ENCODE peak calls at places on chromosomes 1 and 21, in seven cellular contexts. A, Q, M, N, Z, S and L are unnamed samples.
A peak's percentile ranks its signal among the peaks of the same experiment; 100 is the strongest.

GRCh38 chr1:57550092-57550491 is 126.2 kb upstream of the DAB1 start:
- DNase-seq in A (no peak), Q (no peak), M (no peak), N (no peak), Z (no peak), S (peak; percentile 47), L (no peak)

GRCh38 chr1:17089496-17089895 is 29.8 kb downstream of the PADI2 start:
- DNase-seq in A (no peak), Q (no peak), M (no peak), N (no peak), Z (no peak), S (no peak), L (no peak)

GRCh38 chr21:41767606-41768370 is 936 bp upstream of the RIPK4 start:
- DNase-seq in A (peak; percentile 63), Q (peak; percentile 58), M (no peak), N (peak; percentile 69), Z (no peak), S (peak; percentile 92), L (peak; percentile 79)

GRCh38 chr1:205346956-205347574 is 9.7 kb downstream of the KLHDC8A start:
- DNase-seq in A (no peak), Q (no peak), M (no peak), N (peak; percentile 26), Z (no peak), S (peak; percentile 83), L (no peak)

GRCh38 chr1:71490432-71490831 is 409.6 kb upstream of the ZRANB2 start:
- DNase-seq in A (no peak), Q (no peak), M (peak; percentile 62), N (peak; percentile 55), Z (no peak), S (peak; percentile 19), L (no peak)

GRCh38 chr21:21084179-21084578 is 86.0 kb downstream of the NCAM2 start:
- DNase-seq in A (no peak), Q (no peak), M (peak; percentile 48), N (no peak), Z (no peak), S (no peak), L (no peak)

GRCh38 chr1:52727114-52727586 is 897 bp downstream of the ZYG11B start:
- DNase-seq in A (no peak), Q (no peak), M (no peak), N (peak; percentile 58), Z (no peak), S (no peak), L (peak; percentile 63)

GRCh38 chr1:226308166-226308722 is 720 bp downstream of the LIN9 start:
- DNase-seq in A (no peak), Q (no peak), M (no peak), N (no peak), Z (no peak), S (no peak), L (no peak)

GRCh38 chr1:64320899-64321624 is 117.6 kb downstream of the UBE2U start:
- DNase-seq in A (no peak), Q (no peak), M (no peak), N (no peak), Z (no peak), S (no peak), L (no peak)

GRCh38 chr1:216710042-216710441 is 13.2 kb downstream of the ESRRG start:
- DNase-seq in A (no peak), Q (no peak), M (no peak), N (no peak), Z (no peak), S (no peak), L (no peak)

GRCh38 chr1:87916965-87917364 is 588.3 kb downstream of the LMO4 start:
- DNase-seq in A (no peak), Q (no peak), M (peak; percentile 3), N (peak; percentile 38), Z (no peak), S (peak; percentile 74), L (no peak)

GRCh38 chr1:145690587-145691558 is 16.3 kb downstream of the PDZK1 start:
- DNase-seq in A (no peak), Q (no peak), M (peak; percentile 60), N (peak; percentile 84), Z (no peak), S (peak; percentile 88), L (peak; percentile 72)

GRCh38 chr21:42734323-42734971 is 81.0 kb downstream of the PDE9A start:
- DNase-seq in A (no peak), Q (no peak), M (no peak), N (no peak), Z (no peak), S (peak; percentile 79), L (peak; percentile 21)

GRCh38 chr1:180586671-180587155 is 27.9 kb downstream of the OVAAL start:
- DNase-seq in A (no peak), Q (no peak), M (peak; percentile 46), N (peak; percentile 81), Z (no peak), S (peak; percentile 98), L (no peak)

GRCh38 chr1:204729516-204729915 is 44.0 kb upstream of the LRRN2 start:
- DNase-seq in A (no peak), Q (no peak), M (no peak), N (no peak), Z (no peak), S (no peak), L (no peak)

GRCh38 chr1:212781225-212781624 is 10.4 kb downstream of the NSL1 start:
- DNase-seq in A (no peak), Q (no peak), M (no peak), N (no peak), Z (no peak), S (no peak), L (no peak)

GRCh38 chr1:18232052-18232451 is 124.5 kb downstream of the IGSF21 start:
- DNase-seq in A (no peak), Q (no peak), M (no peak), N (no peak), Z (no peak), S (no peak), L (no peak)

GRCh38 chr1:230894032-230894431 is 25.7 kb upstream of the C1orf198 start:
- DNase-seq in A (no peak), Q (no peak), M (no peak), N (no peak), Z (no peak), S (no peak), L (no peak)

GRCh38 chr1:223301346-223301745 is 62.6 kb downstream of the SUSD4 start:
- DNase-seq in A (no peak), Q (no peak), M (no peak), N (no peak), Z (no peak), S (no peak), L (no peak)

GRCh38 chr21:35652872-35653271 is 407.5 kb downstream of the SETD4 start:
- DNase-seq in A (no peak), Q (no peak), M (no peak), N (no peak), Z (no peak), S (no peak), L (no peak)

GRCh38 chr1:26059906-26060305 is 7.5 kb downstream of the TRIM63 start:
- DNase-seq in A (no peak), Q (no peak), M (no peak), N (no peak), Z (no peak), S (no peak), L (no peak)

GRCh38 chr1:61481313-61481712 is 243.6 kb downstream of the TM2D1 start:
- DNase-seq in A (no peak), Q (no peak), M (no peak), N (peak; percentile 14), Z (no peak), S (peak; percentile 56), L (no peak)

GRCh38 chr1:16068356-16069270 is 4.8 kb downstream of the FAM131C start:
- DNase-seq in A (peak; percentile 83), Q (no peak), M (no peak), N (peak; percentile 83), Z (no peak), S (peak; percentile 56), L (no peak)